ENCODE peak calls at places on chromosomes 3 and 15, in five cellular contexts. X is upper lobe of right lung, D is colonic mucosa, J is AG10803, N is spleen. Q is an unnamed sample.

GRCh38 chr3:98021821-98022220 is 13.3 kb downstream of the GABRR3 start:
- DNase-seq in X (no peak), D (no peak), J (peak; percentile 15), N (no peak), Q (peak; percentile 57)

GRCh38 chr3:46755646-46756045 is 38.0 kb upstream of the PRSS50 start:
- DNase-seq in X (no peak), D (no peak), J (no peak), N (no peak), Q (no peak)

GRCh38 chr15:38254065-38254883 is 1.6 kb downstream of the SPRED1 start:
- DNase-seq in X (no peak), D (peak; percentile 83), J (peak; percentile 54), N (peak; percentile 73), Q (peak; percentile 67)

GRCh38 chr3:195839260-195840010 is 27.7 kb upstream of the MUC4 start:
- DNase-seq in X (no peak), D (no peak), J (no peak), N (no peak), Q (no peak)

GRCh38 chr3:48130321-48130881 is 57.8 kb downstream of the CDC25A start:
- DNase-seq in X (peak; percentile 71), D (peak; percentile 25), J (peak; percentile 79), N (peak; percentile 76), Q (peak; percentile 89)

GRCh38 chr15:61780278-61780677 is 280.0 kb downstream of the VPS13C start:
- DNase-seq in X (no peak), D (no peak), J (no peak), N (no peak), Q (no peak)

GRCh38 chr15:75718326-75718725 is 5.7 kb upstream of the CSPG4 start:
- DNase-seq in X (no peak), D (no peak), J (peak; percentile 77), N (no peak), Q (peak; percentile 64)

GRCh38 chr15:88650556-88650955 is 11.7 kb downstream of the ISG20 start:
- DNase-seq in X (no peak), D (peak; percentile 7), J (no peak), N (no peak), Q (no peak)

GRCh38 chr3:101303836-101304235 is 16.5 kb downstream of the IMPG2 start:
- DNase-seq in X (no peak), D (no peak), J (no peak), N (no peak), Q (no peak)

GRCh38 chr3:162897286-162897685 is 1400.7 kb downstream of the OTOL1 start:
- DNase-seq in X (no peak), D (no peak), J (no peak), N (no peak), Q (no peak)

GRCh38 chr15:71375934-71376333 is 260.7 kb downstream of the THSD4 start:
- DNase-seq in X (no peak), D (no peak), J (no peak), N (no peak), Q (peak; percentile 70)

GRCh38 chr3:31858439-31858838 is 122.6 kb downstream of the OSBPL10 start:
- DNase-seq in X (no peak), D (no peak), J (no peak), N (no peak), Q (peak; percentile 7)

GRCh38 chr3:123296836-123297626 is 95.3 kb downstream of the SEC22A start:
- DNase-seq in X (peak; percentile 52), D (no peak), J (no peak), N (no peak), Q (no peak)

GRCh38 chr3:30162579-30162978 is 443.8 kb upstream of the TGFBR2 start:
- DNase-seq in X (no peak), D (no peak), J (peak; percentile 98), N (no peak), Q (peak; percentile 97)

GRCh38 chr15:75349851-75350588 is 3.2 kb downstream of the NEIL1 start:
- DNase-seq in X (peak; percentile 38), D (peak; percentile 34), J (no peak), N (peak; percentile 93), Q (no peak)

GRCh38 chr3:16999871-17000270 is 115.1 kb downstream of the PLCL2 start:
- DNase-seq in X (no peak), D (no peak), J (no peak), N (no peak), Q (no peak)
- TF ChIP-seq CTCF in X (no peak), D (no peak), J (no peak), N (no peak), Q (no peak)

GRCh38 chr3:8500208-8500961 is 1.2 kb upstream of the LMCD1 start:
- DNase-seq in X (no peak), D (no peak), J (peak; percentile 91), N (no peak), Q (peak; percentile 37)
- H3K4me3 ChIP-seq in X (peak overlapping the region; percentile 55), D (no peak overlapping the region), J (peak overlapping the region; percentile 26), N (no peak overlapping the region), Q (no peak overlapping the region)

GRCh38 chr3:102741105-102741504 is 306.3 kb downstream of the ZPLD1 start:
- DNase-seq in X (no peak), D (no peak), J (no peak), N (no peak), Q (no peak)
- TF ChIP-seq CTCF in X (no peak), D (no peak), J (peak; percentile 22), N (no peak), Q (no peak)

GRCh38 chr15:67835349-67836133 is 4.3 kb downstream of the RNU6-1 start:
- DNase-seq in X (no peak), D (no peak), J (no peak), N (peak; percentile 82), Q (no peak)

GRCh38 chr15:67832965-67833503 is 6.8 kb downstream of the RNU6-1 start:
- DNase-seq in X (no peak), D (no peak), J (no peak), N (no peak), Q (no peak)

GRCh38 chr15:67834593-67835348 is 5.1 kb downstream of the RNU6-1 start:
- DNase-seq in X (no peak), D (no peak), J (no peak), N (peak; percentile 78), Q (no peak)

GRCh38 chr15:67833504-67834248 is 6.2 kb downstream of the RNU6-1 start:
- DNase-seq in X (no peak), D (peak; percentile 55), J (no peak), N (peak; percentile 87), Q (no peak)

GRCh38 chr15:67834249-67834592 is 5.6 kb downstream of the RNU6-1 start:
- DNase-seq in X (no peak), D (no peak), J (no peak), N (no peak), Q (no peak)
- H3K4me3 ChIP-seq in X (peak overlapping the region; percentile 45), D (peak overlapping the region; percentile 32), J (no peak overlapping the region), N (peak overlapping the region; percentile 39), Q (no peak overlapping the region)

GRCh38 chr3:56684029-56684428 is 964 bp upstream of the TASOR start:
- DNase-seq in X (no peak), D (no peak), J (no peak), N (no peak), Q (no peak)

GRCh38 chr3:56681963-56682457 is 1.1 kb downstream of the TASOR start:
- DNase-seq in X (no peak), D (no peak), J (no peak), N (no peak), Q (no peak)

GRCh38 chr3:56680054-56680453 is 3.0 kb downstream of the TASOR start:
- DNase-seq in X (no peak), D (no peak), J (no peak), N (no peak), Q (no peak)

GRCh38 chr3:56683122-56683817 is at the start of gene TASOR:
- DNase-seq in X (peak; percentile 95), D (peak; percentile 85), J (peak; percentile 77), N (peak; percentile 96), Q (peak; percentile 59)

DNA sequence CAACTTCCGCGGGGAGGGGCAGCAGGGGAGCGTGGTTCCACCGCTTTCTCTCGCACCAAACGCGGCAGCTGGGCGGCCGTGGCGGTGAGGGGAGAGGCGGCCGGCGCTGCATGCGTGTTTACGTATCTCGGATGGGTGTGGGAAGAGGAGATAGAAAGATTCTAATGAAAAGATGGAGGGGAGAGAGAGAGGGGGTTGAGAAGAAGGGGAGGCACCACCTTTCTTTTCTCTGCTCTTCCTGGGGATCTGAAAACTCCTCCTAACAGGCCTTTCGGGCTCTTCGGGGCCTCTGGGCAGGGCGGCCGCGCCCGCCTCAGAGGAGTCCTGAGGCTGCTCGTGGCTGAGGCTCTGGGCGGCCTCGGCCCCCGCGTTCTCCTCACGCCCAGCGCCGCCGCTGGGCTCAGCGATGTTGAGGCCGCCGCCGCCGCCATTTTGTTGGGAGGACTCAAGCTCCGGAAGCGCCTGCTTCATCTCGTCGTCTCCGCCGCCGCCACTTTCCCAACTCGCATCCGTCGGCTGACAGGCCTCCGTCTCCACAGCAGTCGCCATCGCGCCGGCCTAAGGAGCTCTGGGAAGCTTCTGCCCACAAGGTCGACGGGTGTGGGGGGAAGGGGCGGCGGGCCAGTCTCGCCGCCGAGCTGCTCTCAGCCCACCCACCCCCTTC is 475 bp downstream of the TASOR start:
- DNase-seq in X (peak; percentile 89), D (peak; percentile 83), J (peak; percentile 75), N (peak; percentile 95), Q (peak; percentile 60)
- TF ChIP-seq CTCF in X (peak; percentile 6), D (no peak), J (no peak), N (peak; percentile 11), Q (no peak)

DNA sequence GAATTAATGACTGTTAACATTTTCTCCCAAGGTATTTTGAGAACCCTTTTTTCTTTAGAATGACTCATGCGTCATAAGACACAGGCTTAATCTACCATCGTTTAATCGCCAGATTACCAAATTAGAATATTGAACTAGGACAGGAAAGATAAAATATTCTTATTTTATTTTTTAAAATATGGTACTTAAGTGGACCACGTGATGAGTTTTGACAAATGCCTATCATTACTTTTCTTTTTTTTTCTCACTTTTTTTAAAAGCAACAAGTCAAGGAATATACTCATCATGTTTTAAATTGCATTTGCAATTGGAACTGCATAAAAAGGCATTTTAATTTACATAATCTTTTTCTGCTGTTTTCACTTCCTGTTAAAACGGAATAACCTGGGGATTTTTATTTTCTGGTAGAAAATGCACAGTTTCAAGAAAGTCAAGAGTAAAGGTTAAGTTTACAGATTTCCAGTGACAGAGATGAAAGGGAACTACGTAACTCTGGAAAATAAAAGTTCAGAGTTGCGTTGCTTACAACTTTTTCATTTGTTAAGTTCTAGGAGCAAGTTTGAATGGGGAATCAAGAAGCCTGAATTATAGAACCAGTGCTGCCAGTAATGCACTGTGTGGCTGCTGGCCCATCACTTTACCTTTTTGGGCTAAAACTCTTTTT is 23.6 kb downstream of the SIAH2 start:
- DNase-seq in X (no peak), D (no peak), J (no peak), N (no peak), Q (no peak)
- H3K4me3 ChIP-seq in X (no peak overlapping the region), D (no peak overlapping the region), J (no peak overlapping the region), N (no peak overlapping the region), Q (no peak overlapping the region)

GRCh38 chr3:159785276-159785675 is 203.4 kb upstream of the IL12A start:
- DNase-seq in X (no peak), D (no peak), J (no peak), N (no peak), Q (peak; percentile 33)

GRCh38 chr3:159783780-159784747 is 204.6 kb upstream of the IL12A start:
- DNase-seq in X (no peak), D (no peak), J (no peak), N (no peak), Q (no peak)

GRCh38 chr3:159782724-159783421 is 205.8 kb upstream of the IL12A start:
- DNase-seq in X (no peak), D (peak; percentile 72), J (no peak), N (no peak), Q (no peak)

GRCh38 chr3:159779883-159780282 is 208.8 kb upstream of the IL12A start:
- DNase-seq in X (no peak), D (no peak), J (no peak), N (no peak), Q (no peak)

GRCh38 chr3:159781867-159782266 is 206.8 kb upstream of the IL12A start:
- DNase-seq in X (no peak), D (no peak), J (no peak), N (no peak), Q (no peak)
- TF ChIP-seq CTCF in X (peak; percentile 11), D (peak; percentile 26), J (no peak), N (no peak), Q (no peak)

GRCh38 chr15:96344706-96345559 is 14.4 kb downstream of the NR2F2 start:
- DNase-seq in X (no peak), D (peak; percentile 19), J (no peak), N (no peak), Q (no peak)
- H3K4me3 ChIP-seq in X (peak overlapping the region; percentile 56), D (peak overlapping the region; percentile 30), J (peak overlapping the region; percentile 67), N (peak overlapping the region; percentile 7), Q (peak overlapping the region; percentile 52)